ENCODE peak calls at places on chromosomes 13 and 19, in ten cellular contexts. A is thoracic aorta; P is CD8-positive, alpha-beta T cell; R is pancreas; S is mammary epithelial cell; M is PC-3; H is upper lobe of left lung; X is neural progenitor cell; Z is cardiac muscle cell; E is Peyer's patch. J is an unnamed sample. For H3K36me3, the result is how much of the 10 kb centered on the place peaks cover.

GRCh38 chr19:30498707-30499106 is 126.5 kb downstream of the ZNF536 start:
- DNase-seq in A (no peak), P (no peak), R (no peak), S (no peak), M (no peak), H (no peak), X (peak), Z (no peak), E (no peak), J (no peak)

GRCh38 chr13:97266734-97267417 is 44.7 kb downstream of the MBNL2 start:
- DNase-seq in A (no peak), P (no peak), R (no peak), S (no peak), M (no peak), H (no peak), X (peak), Z (peak), E (no peak), J (no peak)

GRCh38 chr19:14117668-14118164 is at the start of gene PRKACA:
- DNase-seq in A (peak), P (peak), R (peak), S (peak), M (peak), H (peak), X (peak), Z (peak), E (peak), J (peak)

GRCh38 chr19:1076951-1077350 is 10.0 kb downstream of the ARHGAP45 start:
- DNase-seq in A (no peak), P (peak), R (no peak), S (peak), M (peak), H (peak), X (no peak), Z (no peak), E (peak), J (peak)

GRCh38 chr13:102757006-102757405 is 16.6 kb downstream of the TEX30 start:
- DNase-seq in A (no peak), P (no peak), R (no peak), S (peak), M (no peak), H (no peak), X (no peak), Z (no peak), E (no peak), J (peak)

GRCh38 chr13:51822106-51822840 is 18.3 kb upstream of the DHRS12 start:
- DNase-seq in A (no peak), P (peak), R (no peak), S (no peak), M (no peak), H (no peak), X (no peak), Z (no peak), E (no peak), J (no peak)

GRCh38 chr19:46606019-46606418 is 4.9 kb downstream of the CALM3 start:
- DNase-seq in A (no peak), P (no peak), R (no peak), S (no peak), M (no peak), H (no peak), X (no peak), Z (no peak), E (peak), J (no peak)

GRCh38 chr13:73714522-73714921 is 419.7 kb downstream of the KLF12 start:
- DNase-seq in A (no peak), P (no peak), R (no peak), S (no peak), M (no peak), H (no peak), X (no peak), Z (no peak), E (no peak), J (no peak)

DNA sequence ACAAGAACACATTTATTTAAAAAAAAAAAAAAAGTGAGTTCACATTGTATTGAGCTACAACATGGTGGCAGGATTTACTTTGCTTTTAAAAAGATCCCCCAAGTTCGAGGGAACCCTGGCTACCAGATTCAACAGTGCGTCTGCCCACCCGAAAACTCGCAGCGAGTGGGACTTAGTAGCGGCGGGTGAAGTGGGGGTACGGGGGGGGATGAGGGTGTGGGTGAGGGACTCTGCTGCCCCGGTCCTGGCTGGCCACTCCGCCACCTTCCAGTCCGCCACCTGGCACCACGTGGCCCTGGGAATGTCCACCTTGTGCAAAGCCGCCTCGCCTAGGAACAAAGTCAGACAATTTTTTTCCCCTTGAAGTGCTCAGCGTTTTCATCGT is 19.3 kb upstream of the TINCR start:
- DNase-seq in A (no peak), P (no peak), R (no peak), S (no peak), M (no peak), H (no peak), X (no peak), Z (no peak), E (no peak), J (no peak)
- H3K36me3 ChIP-seq in A (under half), P (under half), R (half or more), S (under half), M (half or more), H (half or more), X (under half), Z (under half), E (under half), J (under half)

DNA sequence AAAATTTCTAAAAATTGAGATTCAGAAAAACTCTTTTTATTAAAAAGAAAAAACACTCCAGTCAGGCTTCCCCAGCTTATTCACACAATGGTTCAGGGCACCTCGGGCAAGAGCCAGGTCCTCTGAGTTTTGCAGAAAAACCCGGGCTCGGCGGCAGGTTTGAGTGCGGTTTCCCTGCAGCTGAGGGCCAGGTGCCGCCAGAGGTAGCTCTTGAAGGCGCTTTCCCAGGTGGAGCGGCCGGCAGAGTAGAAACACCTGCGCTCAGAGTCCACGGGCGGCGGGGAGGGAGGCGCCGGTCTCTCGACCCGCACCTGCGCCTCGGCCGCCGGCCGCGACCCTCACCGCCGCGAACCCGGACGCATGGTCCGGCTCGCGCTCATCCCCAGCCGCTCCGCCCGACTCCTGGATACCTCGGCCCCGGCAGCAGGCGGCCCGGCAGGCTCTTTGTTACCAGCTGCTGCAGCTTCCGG is 444 bp downstream of the PROSER1 start:
- DNase-seq in A (no peak), P (no peak), R (no peak), S (no peak), M (no peak), H (no peak), X (no peak), Z (no peak), E (no peak), J (no peak)
- TF ChIP-seq CTCF in A (no peak), P (no peak), R (no peak), S (no peak), M (no peak), H (no peak), X (no peak), Z (no peak), E (no peak), J (peak)

GRCh38 chr13:25876256-25876655 is 175.6 kb downstream of the SHISA2 start:
- DNase-seq in A (no peak), P (no peak), R (no peak), S (no peak), M (no peak), H (no peak), X (no peak), Z (no peak), E (no peak), J (no peak)
- H3K4me3 ChIP-seq in A (no peak), P (no peak), R (no peak), S (no peak), M (no peak), H (no peak), X (no peak), Z (no peak), E (no peak), J (no peak)

GRCh38 chr13:28379371-28380083 is 115.4 kb downstream of the FLT1 start:
- DNase-seq in A (no peak), P (no peak), R (no peak), S (no peak), M (no peak), H (no peak), X (no peak), Z (no peak), E (no peak), J (no peak)
- H3K36me3 ChIP-seq in A (under half), P (under half), R (under half), S (under half), M (under half), H (under half), X (under half), Z (under half), E (under half), J (under half)

GRCh38 chr19:44806271-44806670 is 2.6 kb upstream of the BCAM start:
- DNase-seq in A (no peak), P (no peak), R (no peak), S (peak), M (no peak), H (no peak), X (no peak), Z (no peak), E (no peak), J (no peak)

GRCh38 chr19:44809856-44810554 is 1.1 kb downstream of the BCAM start:
- DNase-seq in A (no peak), P (no peak), R (no peak), S (peak), M (no peak), H (no peak), X (peak), Z (no peak), E (no peak), J (peak)

GRCh38 chr19:44808463-44809371 is at the start of gene BCAM:
- DNase-seq in A (no peak), P (no peak), R (peak), S (peak), M (peak), H (peak), X (peak), Z (peak), E (peak), J (no peak)

GRCh38 chr19:44807162-44807561 is 1.7 kb upstream of the BCAM start:
- DNase-seq in A (no peak), P (no peak), R (no peak), S (peak), M (peak), H (peak), X (no peak), Z (no peak), E (no peak), J (peak)

DNA sequence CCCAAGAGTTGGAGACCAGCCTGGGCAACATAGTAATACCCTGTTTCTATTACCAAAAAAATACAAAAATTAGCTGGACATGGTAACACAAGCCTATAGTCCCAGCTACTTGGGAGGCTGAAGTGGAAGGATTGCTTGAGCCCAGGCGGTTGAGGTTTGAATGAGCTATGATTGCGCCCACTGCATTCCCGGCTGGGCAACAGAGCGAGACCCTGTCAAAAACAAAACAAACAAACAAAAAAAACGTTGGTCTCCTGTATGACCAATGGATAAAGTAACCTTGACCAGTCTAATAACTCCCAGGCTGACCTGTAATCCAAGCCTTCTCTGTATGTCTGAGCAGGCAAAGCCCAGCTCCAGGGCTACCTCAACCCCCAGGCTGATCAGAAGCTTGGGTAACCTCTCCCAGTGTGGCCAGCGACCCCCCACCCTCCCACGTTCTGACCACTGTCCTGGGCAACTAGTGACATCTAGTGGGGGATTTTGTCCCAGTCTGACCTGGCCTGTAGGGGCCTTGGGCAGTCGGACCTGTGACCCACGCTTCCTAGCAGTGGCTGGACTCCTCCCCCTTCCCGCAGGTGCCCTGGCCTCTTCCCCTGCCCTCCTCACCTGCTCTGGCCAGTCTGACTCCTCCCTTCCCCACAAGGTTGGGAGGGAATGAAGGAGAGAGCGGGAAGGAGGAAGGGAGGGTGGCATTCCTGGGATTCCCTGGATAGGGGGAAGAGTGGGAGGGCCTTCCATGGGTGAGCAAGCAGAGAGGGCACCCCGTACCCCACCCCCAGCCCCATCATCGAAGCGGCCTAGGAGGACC is 1.0 kb upstream of the BCAM start:
- DNase-seq in A (no peak), P (no peak), R (peak), S (peak), M (peak), H (peak), X (peak), Z (peak), E (no peak), J (peak)
- TF ChIP-seq CTCF in A (peak), P (no peak), R (no peak), S (no peak), M (peak), H (peak), X (peak), Z (peak), E (no peak), J (peak)

J was measured in bronchial epithelial cell.